ENCODE peak calls at places on chromosomes 16 and 17, in eight cellular contexts. One of them, this sample, is unnamed.
A peak's percentile ranks its signal among the peaks of the same experiment; 100 is the strongest.

GRCh38 chr16:85491798-85492616 is 121.1 kb upstream of the GSE1 start:
- DNase-seq in IMR-90: no peak
- DNase-seq in A549: no peak
- DNase-seq in upper lobe of left lung: peak; percentile 92
- DNase-seq in cardiac muscle cell: no peak
- DNase-seq in adrenal gland: peak; percentile 86
- DNase-seq in CD8-positive, alpha-beta T cell: no peak
- DNase-seq in mucosa of descending colon: peak; percentile 56
- DNase-seq in this sample: peak; percentile 88

GRCh38 chr17:7555320-7555948 is 3.1 kb upstream of the TNFSF13 start:
- DNase-seq in mucosa of descending colon: no peak
- DNase-seq in adrenal gland: no peak
- DNase-seq in upper lobe of left lung: no peak
- DNase-seq in cardiac muscle cell: no peak
- DNase-seq in CD8-positive, alpha-beta T cell: no peak
- DNase-seq in IMR-90: no peak
- DNase-seq in A549: no peak
- DNase-seq in this sample: no peak

GRCh38 chr16:72508196-72508595 is 336.2 kb upstream of the PMFBP1 start:
- DNase-seq in adrenal gland: no peak
- DNase-seq in CD8-positive, alpha-beta T cell: no peak
- DNase-seq in cardiac muscle cell: no peak
- DNase-seq in A549: no peak
- DNase-seq in mucosa of descending colon: no peak
- DNase-seq in IMR-90: peak; percentile 54
- DNase-seq in upper lobe of left lung: no peak
- DNase-seq in this sample: no peak

GRCh38 chr17:49216953-49217650 is 6.6 kb downstream of the ABI3 start:
- DNase-seq in A549: no peak
- DNase-seq in mucosa of descending colon: peak; percentile 76
- DNase-seq in adrenal gland: peak; percentile 47
- DNase-seq in upper lobe of left lung: peak; percentile 82
- DNase-seq in IMR-90: no peak
- DNase-seq in cardiac muscle cell: no peak
- DNase-seq in CD8-positive, alpha-beta T cell: no peak
- DNase-seq in this sample: peak; percentile 64

GRCh38 chr17:49779730-49780220 is 8.7 kb upstream of the KAT7 start:
- DNase-seq in IMR-90: peak; percentile 84
- DNase-seq in A549: peak; percentile 34
- DNase-seq in adrenal gland: no peak
- DNase-seq in upper lobe of left lung: peak; percentile 26
- DNase-seq in mucosa of descending colon: peak; percentile 66
- DNase-seq in cardiac muscle cell: peak; percentile 89
- DNase-seq in CD8-positive, alpha-beta T cell: no peak
- DNase-seq in this sample: no peak

GRCh38 chr16:66695935-66696668 is 441 bp downstream of the CMTM4 start:
- DNase-seq in mucosa of descending colon: peak; percentile 73
- DNase-seq in adrenal gland: peak; percentile 37
- DNase-seq in upper lobe of left lung: peak; percentile 65
- DNase-seq in cardiac muscle cell: no peak
- DNase-seq in IMR-90: no peak
- DNase-seq in CD8-positive, alpha-beta T cell: no peak
- DNase-seq in A549: peak; percentile 36
- DNase-seq in this sample: peak; percentile 32

GRCh38 chr16:19431636-19432340 is 14.1 kb downstream of the TMC5 start:
- DNase-seq in mucosa of descending colon: no peak
- DNase-seq in cardiac muscle cell: no peak
- DNase-seq in CD8-positive, alpha-beta T cell: no peak
- DNase-seq in adrenal gland: no peak
- DNase-seq in upper lobe of left lung: peak; percentile 35
- DNase-seq in IMR-90: no peak
- DNase-seq in A549: no peak
- DNase-seq in this sample: no peak

GRCh38 chr16:57231821-57232350 is 13.2 kb upstream of the ARL2BP start:
- DNase-seq in cardiac muscle cell: peak; percentile 10
- DNase-seq in mucosa of descending colon: no peak
- DNase-seq in CD8-positive, alpha-beta T cell: no peak
- DNase-seq in A549: no peak
- DNase-seq in adrenal gland: no peak
- DNase-seq in IMR-90: peak; percentile 1
- DNase-seq in upper lobe of left lung: no peak
- DNase-seq in this sample: no peak

GRCh38 chr16:74700206-74701040 is at the start of gene MLKL:
- DNase-seq in cardiac muscle cell: peak; percentile 61
- DNase-seq in CD8-positive, alpha-beta T cell: peak; percentile 43
- DNase-seq in adrenal gland: peak; percentile 58
- DNase-seq in A549: peak; percentile 72
- DNase-seq in IMR-90: peak; percentile 26
- DNase-seq in mucosa of descending colon: peak; percentile 75
- DNase-seq in upper lobe of left lung: peak; percentile 85
- DNase-seq in this sample: peak; percentile 72

GRCh38 chr17:35804658-35805192 is 4.6 kb upstream of the TAF15 start:
- DNase-seq in upper lobe of left lung: peak; percentile 56
- DNase-seq in A549: peak; percentile 98
- DNase-seq in CD8-positive, alpha-beta T cell: no peak
- DNase-seq in mucosa of descending colon: peak; percentile 66
- DNase-seq in IMR-90: peak; percentile 92
- DNase-seq in adrenal gland: peak; percentile 63
- DNase-seq in cardiac muscle cell: peak; percentile 97
- DNase-seq in this sample: no peak

GRCh38 chr16:27242868-27243590 is 25.5 kb downstream of the NSMCE1 start:
- DNase-seq in CD8-positive, alpha-beta T cell: no peak
- DNase-seq in A549: peak; percentile 35
- DNase-seq in cardiac muscle cell: peak; percentile 86
- DNase-seq in upper lobe of left lung: peak; percentile 55
- DNase-seq in IMR-90: peak; percentile 98
- DNase-seq in adrenal gland: no peak
- DNase-seq in mucosa of descending colon: no peak
- DNase-seq in this sample: peak; percentile 56

GRCh38 chr16:13606804-13607203 is 313.1 kb upstream of the ERCC4 start:
- DNase-seq in adrenal gland: no peak
- DNase-seq in CD8-positive, alpha-beta T cell: no peak
- DNase-seq in upper lobe of left lung: no peak
- DNase-seq in mucosa of descending colon: no peak
- DNase-seq in IMR-90: no peak
- DNase-seq in A549: no peak
- DNase-seq in cardiac muscle cell: no peak
- DNase-seq in this sample: no peak

GRCh38 chr17:76166168-76166567 is 25.1 kb upstream of the FOXJ1 start:
- DNase-seq in cardiac muscle cell: no peak
- DNase-seq in CD8-positive, alpha-beta T cell: no peak
- DNase-seq in upper lobe of left lung: no peak
- DNase-seq in IMR-90: peak; percentile 36
- DNase-seq in mucosa of descending colon: no peak
- DNase-seq in adrenal gland: no peak
- DNase-seq in A549: no peak
- DNase-seq in this sample: no peak

GRCh38 chr16:59880626-59881025 is 1146.5 kb upstream of the GOT2 start:
- DNase-seq in IMR-90: no peak
- DNase-seq in cardiac muscle cell: no peak
- DNase-seq in adrenal gland: no peak
- DNase-seq in CD8-positive, alpha-beta T cell: no peak
- DNase-seq in mucosa of descending colon: no peak
- DNase-seq in upper lobe of left lung: no peak
- DNase-seq in A549: no peak
- DNase-seq in this sample: no peak

GRCh38 chr17:64694207-64694606 is 32.1 kb upstream of the SMURF2 start:
- DNase-seq in upper lobe of left lung: peak; percentile 93
- DNase-seq in A549: peak; percentile 66
- DNase-seq in CD8-positive, alpha-beta T cell: no peak
- DNase-seq in mucosa of descending colon: peak; percentile 72
- DNase-seq in IMR-90: peak; percentile 67
- DNase-seq in cardiac muscle cell: peak; percentile 59
- DNase-seq in adrenal gland: peak; percentile 88
- DNase-seq in this sample: peak; percentile 56

DNA sequence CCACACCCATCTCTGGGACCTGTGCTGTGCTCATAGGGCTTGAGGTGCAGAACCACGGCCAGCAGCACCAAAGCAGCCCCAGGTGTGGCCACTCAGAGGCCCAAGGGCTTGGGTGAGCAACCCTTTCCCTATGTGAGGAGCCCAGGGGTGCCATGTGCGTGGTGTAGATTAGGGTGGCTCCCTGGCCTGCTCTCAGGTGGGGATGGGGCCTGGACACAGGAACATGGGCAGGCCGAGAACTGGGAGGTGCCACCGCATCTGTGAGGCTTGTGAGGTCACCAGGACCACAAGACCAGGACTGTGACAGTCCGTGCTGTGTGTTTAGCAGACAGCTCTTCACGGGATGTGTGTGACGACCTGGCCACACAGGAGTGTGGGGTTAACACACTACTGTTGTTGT is 103.5 kb upstream of the ZNF750 start:
- DNase-seq in A549: no peak
- DNase-seq in adrenal gland: no peak
- DNase-seq in cardiac muscle cell: no peak
- DNase-seq in mucosa of descending colon: no peak
- DNase-seq in CD8-positive, alpha-beta T cell: no peak
- DNase-seq in IMR-90: no peak
- DNase-seq in upper lobe of left lung: peak; percentile 15
- DNase-seq in this sample: peak; percentile 28
- H3K9me3 ChIP-seq in A549: peaks cover 53% of the 10 kb centered on the region
- H3K9me3 ChIP-seq in adrenal gland: no peaks in the 10 kb centered on the region
- H3K9me3 ChIP-seq in cardiac muscle cell: no peaks in the 10 kb centered on the region
- H3K9me3 ChIP-seq in mucosa of descending colon: peaks cover 24% of the 10 kb centered on the region
- H3K9me3 ChIP-seq in CD8-positive, alpha-beta T cell: peaks cover 13% of the 10 kb centered on the region
- H3K9me3 ChIP-seq in IMR-90: peaks cover 40% of the 10 kb centered on the region
- H3K9me3 ChIP-seq in upper lobe of left lung: peaks cover 16% of the 10 kb centered on the region
- H3K9me3 ChIP-seq in this sample: peaks cover 18% of the 10 kb centered on the region

GRCh38 chr17:9890124-9890523 is 14.9 kb downstream of the RCVRN start:
- DNase-seq in cardiac muscle cell: peak; percentile 62
- DNase-seq in upper lobe of left lung: peak; percentile 36
- DNase-seq in IMR-90: no peak
- DNase-seq in CD8-positive, alpha-beta T cell: no peak
- DNase-seq in adrenal gland: no peak
- DNase-seq in A549: peak; percentile 52
- DNase-seq in mucosa of descending colon: no peak
- DNase-seq in this sample: no peak
- TF ChIP-seq CTCF in cardiac muscle cell: peak; percentile 91
- TF ChIP-seq CTCF in upper lobe of left lung: peak; percentile 19
- TF ChIP-seq CTCF in IMR-90: peak; percentile 34
- TF ChIP-seq CTCF in CD8-positive, alpha-beta T cell: no peak
- TF ChIP-seq CTCF in adrenal gland: no peak
- TF ChIP-seq CTCF in A549: peak; percentile 49
- TF ChIP-seq CTCF in mucosa of descending colon: no peak
- TF ChIP-seq CTCF in this sample: peak; percentile 32

GRCh38 chr16:1573301-1573700 is 38.6 kb downstream of the IFT140 start:
- DNase-seq in mucosa of descending colon: no peak
- DNase-seq in IMR-90: no peak
- DNase-seq in CD8-positive, alpha-beta T cell: no peak
- DNase-seq in cardiac muscle cell: no peak
- DNase-seq in adrenal gland: no peak
- DNase-seq in A549: no peak
- DNase-seq in upper lobe of left lung: no peak
- DNase-seq in this sample: no peak
- H3K9me3 ChIP-seq in mucosa of descending colon: no peaks in the 10 kb centered on the region
- H3K9me3 ChIP-seq in IMR-90: no peaks in the 10 kb centered on the region
- H3K9me3 ChIP-seq in CD8-positive, alpha-beta T cell: no peaks in the 10 kb centered on the region
- H3K9me3 ChIP-seq in cardiac muscle cell: no peaks in the 10 kb centered on the region
- H3K9me3 ChIP-seq in adrenal gland: no peaks in the 10 kb centered on the region
- H3K9me3 ChIP-seq in A549: no peaks in the 10 kb centered on the region
- H3K9me3 ChIP-seq in upper lobe of left lung: no peaks in the 10 kb centered on the region
- H3K9me3 ChIP-seq in this sample: no peaks in the 10 kb centered on the region

GRCh38 chr16:15523092-15523541 is 88.7 kb downstream of the BMERB1 start:
- DNase-seq in upper lobe of left lung: peak; percentile 53
- DNase-seq in cardiac muscle cell: no peak
- DNase-seq in adrenal gland: no peak
- DNase-seq in IMR-90: no peak
- DNase-seq in CD8-positive, alpha-beta T cell: no peak
- DNase-seq in A549: no peak
- DNase-seq in mucosa of descending colon: peak; percentile 73
- DNase-seq in this sample: peak; percentile 82
- TF ChIP-seq CTCF in upper lobe of left lung: no peak
- TF ChIP-seq CTCF in cardiac muscle cell: no peak
- TF ChIP-seq CTCF in adrenal gland: no peak
- TF ChIP-seq CTCF in IMR-90: no peak
- TF ChIP-seq CTCF in CD8-positive, alpha-beta T cell: no peak
- TF ChIP-seq CTCF in A549: peak; percentile 23
- TF ChIP-seq CTCF in mucosa of descending colon: no peak
- TF ChIP-seq CTCF in this sample: peak; percentile 29

DNA sequence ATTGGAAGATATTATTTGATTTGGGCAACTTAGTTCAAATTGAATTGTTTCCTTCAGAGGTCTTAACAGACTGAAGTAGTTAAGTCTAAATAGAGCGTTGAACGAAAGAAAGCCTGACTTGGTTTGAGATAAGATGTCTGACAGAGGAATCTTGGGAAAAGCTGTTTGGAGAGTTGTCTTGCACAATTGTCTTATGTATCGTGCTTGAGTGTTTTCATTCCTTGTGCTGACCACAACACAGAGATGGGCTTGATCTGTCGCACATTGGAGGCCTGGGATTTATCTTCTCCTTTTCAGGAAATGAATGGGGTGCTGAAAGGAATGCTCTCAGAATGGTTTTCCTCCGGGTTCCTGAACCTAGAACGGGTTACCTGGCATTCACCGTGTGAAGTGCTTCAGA is 7.8 kb downstream of the MLYCD start:
- DNase-seq in cardiac muscle cell: peak; percentile 93
- DNase-seq in upper lobe of left lung: no peak
- DNase-seq in IMR-90: peak; percentile 31
- DNase-seq in mucosa of descending colon: no peak
- DNase-seq in A549: no peak
- DNase-seq in adrenal gland: no peak
- DNase-seq in CD8-positive, alpha-beta T cell: no peak
- DNase-seq in this sample: no peak
- H3K9me3 ChIP-seq in cardiac muscle cell: no peaks in the 10 kb centered on the region
- H3K9me3 ChIP-seq in upper lobe of left lung: no peaks in the 10 kb centered on the region
- H3K9me3 ChIP-seq in IMR-90: no peaks in the 10 kb centered on the region
- H3K9me3 ChIP-seq in mucosa of descending colon: no peaks in the 10 kb centered on the region
- H3K9me3 ChIP-seq in A549: no peaks in the 10 kb centered on the region
- H3K9me3 ChIP-seq in adrenal gland: no peaks in the 10 kb centered on the region
- H3K9me3 ChIP-seq in CD8-positive, alpha-beta T cell: no peaks in the 10 kb centered on the region
- H3K9me3 ChIP-seq in this sample: no peaks in the 10 kb centered on the region

GRCh38 chr17:78449983-78450382 is 71.5 kb downstream of the PGS1 start:
- DNase-seq in mucosa of descending colon: no peak
- DNase-seq in CD8-positive, alpha-beta T cell: no peak
- DNase-seq in upper lobe of left lung: no peak
- DNase-seq in IMR-90: no peak
- DNase-seq in cardiac muscle cell: no peak
- DNase-seq in A549: no peak
- DNase-seq in adrenal gland: no peak
- DNase-seq in this sample: no peak

GRCh38 chr17:78446833-78447232 is 68.4 kb downstream of the PGS1 start:
- DNase-seq in cardiac muscle cell: no peak
- DNase-seq in IMR-90: no peak
- DNase-seq in upper lobe of left lung: no peak
- DNase-seq in adrenal gland: no peak
- DNase-seq in mucosa of descending colon: no peak
- DNase-seq in A549: no peak
- DNase-seq in CD8-positive, alpha-beta T cell: no peak
- DNase-seq in this sample: no peak

GRCh38 chr17:78450696-78451344 is 72.4 kb downstream of the PGS1 start:
- DNase-seq in upper lobe of left lung: no peak
- DNase-seq in CD8-positive, alpha-beta T cell: no peak
- DNase-seq in adrenal gland: no peak
- DNase-seq in A549: no peak
- DNase-seq in mucosa of descending colon: no peak
- DNase-seq in IMR-90: no peak
- DNase-seq in cardiac muscle cell: no peak
- DNase-seq in this sample: peak; percentile 83

GRCh38 chr17:78444392-78444791 is 65.9 kb downstream of the PGS1 start:
- DNase-seq in IMR-90: no peak
- DNase-seq in A549: no peak
- DNase-seq in cardiac muscle cell: no peak
- DNase-seq in upper lobe of left lung: no peak
- DNase-seq in mucosa of descending colon: no peak
- DNase-seq in adrenal gland: no peak
- DNase-seq in CD8-positive, alpha-beta T cell: no peak
- DNase-seq in this sample: no peak

GRCh38 chr17:78448356-78448993 is 70.0 kb downstream of the PGS1 start:
- DNase-seq in A549: no peak
- DNase-seq in upper lobe of left lung: no peak
- DNase-seq in IMR-90: no peak
- DNase-seq in adrenal gland: no peak
- DNase-seq in CD8-positive, alpha-beta T cell: no peak
- DNase-seq in cardiac muscle cell: peak; percentile 21
- DNase-seq in mucosa of descending colon: no peak
- DNase-seq in this sample: no peak
- TF ChIP-seq CTCF in A549: no peak
- TF ChIP-seq CTCF in upper lobe of left lung: no peak
- TF ChIP-seq CTCF in IMR-90: no peak
- TF ChIP-seq CTCF in adrenal gland: no peak
- TF ChIP-seq CTCF in CD8-positive, alpha-beta T cell: no peak
- TF ChIP-seq CTCF in cardiac muscle cell: peak; percentile 16
- TF ChIP-seq CTCF in mucosa of descending colon: no peak
- TF ChIP-seq CTCF in this sample: no peak

This sample was measured in psoas muscle.